ENCODE peak calls at places on chromosomes 16 and 17, in five cellular contexts. One of them, this sample, is unnamed.

GRCh38 chr17:65360961-65361552 is 200.4 kb downstream of the AXIN2 start:
- DNase-seq in tibial nerve: no peak
- DNase-seq in hepatocyte: no peak
- DNase-seq in heart left ventricle: no peak
- DNase-seq in astrocyte of the cerebellum: no peak
- DNase-seq in this sample: no peak

GRCh38 chr17:63429766-63430165 is 16.3 kb downstream of the CYB561 start:
- DNase-seq in tibial nerve: no peak
- DNase-seq in hepatocyte: no peak
- DNase-seq in heart left ventricle: no peak
- DNase-seq in astrocyte of the cerebellum: no peak
- DNase-seq in this sample: no peak

GRCh38 chr17:50147841-50148225 is 2.6 kb downstream of the PPP1R9B start:
- DNase-seq in tibial nerve: no peak
- DNase-seq in hepatocyte: peak
- DNase-seq in heart left ventricle: peak
- DNase-seq in astrocyte of the cerebellum: no peak
- DNase-seq in this sample: peak

GRCh38 chr17:79742589-79742918 is 11.8 kb downstream of the ENPP7 start:
- DNase-seq in tibial nerve: no peak
- DNase-seq in hepatocyte: no peak
- DNase-seq in heart left ventricle: no peak
- DNase-seq in astrocyte of the cerebellum: no peak
- DNase-seq in this sample: no peak

GRCh38 chr17:5705081-5705875 is 121.0 kb upstream of the NLRP1 start:
- DNase-seq in tibial nerve: no peak
- DNase-seq in hepatocyte: no peak
- DNase-seq in heart left ventricle: no peak
- DNase-seq in astrocyte of the cerebellum: no peak
- DNase-seq in this sample: peak

GRCh38 chr16:69651217-69651616 is 75.1 kb downstream of the NQO1 start:
- DNase-seq in tibial nerve: no peak
- DNase-seq in hepatocyte: no peak
- DNase-seq in heart left ventricle: no peak
- DNase-seq in astrocyte of the cerebellum: no peak
- DNase-seq in this sample: no peak

GRCh38 chr17:2138768-2139167 is 83.9 kb downstream of the HIC1 start:
- DNase-seq in tibial nerve: no peak
- DNase-seq in hepatocyte: peak
- DNase-seq in heart left ventricle: no peak
- DNase-seq in astrocyte of the cerebellum: no peak
- DNase-seq in this sample: no peak

GRCh38 chr16:30557950-30558788 is at the start of gene ZNF764:
- DNase-seq in tibial nerve: peak
- DNase-seq in hepatocyte: peak
- DNase-seq in heart left ventricle: peak
- DNase-seq in astrocyte of the cerebellum: peak
- DNase-seq in this sample: peak

GRCh38 chr17:4485676-4486646 is 12.7 kb upstream of the SPNS2 start:
- DNase-seq in tibial nerve: no peak
- DNase-seq in hepatocyte: no peak
- DNase-seq in heart left ventricle: no peak
- DNase-seq in astrocyte of the cerebellum: no peak
- DNase-seq in this sample: no peak

GRCh38 chr17:58046230-58047094 is 36.8 kb upstream of the DYNLL2 start:
- DNase-seq in tibial nerve: no peak
- DNase-seq in hepatocyte: no peak
- DNase-seq in heart left ventricle: no peak
- DNase-seq in astrocyte of the cerebellum: no peak
- DNase-seq in this sample: peak

GRCh38 chr16:50718761-50719400 is 23.0 kb upstream of the CYLD start:
- DNase-seq in tibial nerve: no peak
- DNase-seq in hepatocyte: no peak
- DNase-seq in heart left ventricle: no peak
- DNase-seq in astrocyte of the cerebellum: no peak
- DNase-seq in this sample: no peak

GRCh38 chr16:47774661-47775060 is 313.5 kb downstream of the PHKB start:
- DNase-seq in tibial nerve: no peak
- DNase-seq in hepatocyte: peak
- DNase-seq in heart left ventricle: no peak
- DNase-seq in astrocyte of the cerebellum: no peak
- DNase-seq in this sample: peak

GRCh38 chr16:71547168-71547567 is 20.9 kb downstream of the CHST4 start:
- DNase-seq in tibial nerve: no peak
- DNase-seq in hepatocyte: no peak
- DNase-seq in heart left ventricle: no peak
- DNase-seq in astrocyte of the cerebellum: no peak
- DNase-seq in this sample: no peak

GRCh38 chr16:84049403-84050060 is 6.9 kb upstream of the SLC38A8 start:
- DNase-seq in tibial nerve: no peak
- DNase-seq in hepatocyte: no peak
- DNase-seq in heart left ventricle: no peak
- DNase-seq in astrocyte of the cerebellum: no peak
- DNase-seq in this sample: no peak

GRCh38 chr17:48545022-48545376 is at the start of gene HOXB2:
- DNase-seq in tibial nerve: no peak
- DNase-seq in hepatocyte: no peak
- DNase-seq in heart left ventricle: no peak
- DNase-seq in astrocyte of the cerebellum: no peak
- DNase-seq in this sample: peak

GRCh38 chr16:89110641-89111040 is 17.0 kb downstream of the ACSF3 start:
- DNase-seq in tibial nerve: no peak
- DNase-seq in hepatocyte: no peak
- DNase-seq in heart left ventricle: no peak
- DNase-seq in astrocyte of the cerebellum: no peak
- DNase-seq in this sample: no peak

GRCh38 chr16:10770907-10771306 is 27.3 kb downstream of the NUBP1 start:
- DNase-seq in tibial nerve: no peak
- DNase-seq in hepatocyte: no peak
- DNase-seq in heart left ventricle: no peak
- DNase-seq in astrocyte of the cerebellum: no peak
- DNase-seq in this sample: peak

GRCh38 chr16:10663744-10664143 is 31.0 kb downstream of the TEKT5 start:
- DNase-seq in tibial nerve: no peak
- DNase-seq in hepatocyte: no peak
- DNase-seq in heart left ventricle: no peak
- DNase-seq in astrocyte of the cerebellum: no peak
- DNase-seq in this sample: no peak

GRCh38 chr17:5584383-5584951 is at the start of gene NLRP1:
- DNase-seq in tibial nerve: peak
- DNase-seq in hepatocyte: peak
- DNase-seq in heart left ventricle: peak
- DNase-seq in astrocyte of the cerebellum: peak
- DNase-seq in this sample: peak

GRCh38 chr17:512926-513325 is 160.3 kb upstream of the RPH3AL start:
- DNase-seq in tibial nerve: no peak
- DNase-seq in hepatocyte: no peak
- DNase-seq in heart left ventricle: no peak
- DNase-seq in astrocyte of the cerebellum: no peak
- DNase-seq in this sample: peak

GRCh38 chr17:19313066-19313745 is 49.3 kb downstream of the B9D1 start:
- DNase-seq in tibial nerve: no peak
- DNase-seq in hepatocyte: no peak
- DNase-seq in heart left ventricle: no peak
- DNase-seq in astrocyte of the cerebellum: no peak
- DNase-seq in this sample: no peak

GRCh38 chr17:21025446-21025845 is 17.4 kb downstream of the USP22 start:
- DNase-seq in tibial nerve: no peak
- DNase-seq in hepatocyte: no peak
- DNase-seq in heart left ventricle: no peak
- DNase-seq in astrocyte of the cerebellum: no peak
- DNase-seq in this sample: no peak

GRCh38 chr16:48958681-48959080 is 323.0 kb downstream of the CBLN1 start:
- DNase-seq in tibial nerve: no peak
- DNase-seq in hepatocyte: no peak
- DNase-seq in heart left ventricle: no peak
- DNase-seq in astrocyte of the cerebellum: no peak
- DNase-seq in this sample: no peak

GRCh38 chr17:29557085-29557697 is 9.6 kb downstream of the ABHD15 start:
- DNase-seq in tibial nerve: no peak
- DNase-seq in hepatocyte: peak
- DNase-seq in heart left ventricle: no peak
- DNase-seq in astrocyte of the cerebellum: no peak
- DNase-seq in this sample: peak

GRCh38 chr16:88376053-88376834 is 6.5 kb upstream of the ZNF469 start:
- DNase-seq in tibial nerve: no peak
- DNase-seq in hepatocyte: no peak
- DNase-seq in heart left ventricle: no peak
- DNase-seq in astrocyte of the cerebellum: no peak
- DNase-seq in this sample: no peak

GRCh38 chr16:14613991-14614390 is 16.1 kb downstream of the PARN start:
- DNase-seq in tibial nerve: no peak
- DNase-seq in hepatocyte: no peak
- DNase-seq in heart left ventricle: no peak
- DNase-seq in astrocyte of the cerebellum: no peak
- DNase-seq in this sample: no peak

GRCh38 chr16:3484328-3485096 is 10.8 kb downstream of the C16orf90 start:
- DNase-seq in tibial nerve: no peak
- DNase-seq in hepatocyte: no peak
- DNase-seq in heart left ventricle: no peak
- DNase-seq in astrocyte of the cerebellum: no peak
- DNase-seq in this sample: no peak

GRCh38 chr16:22004321-22004720 is 3.4 kb upstream of the PDZD9 start:
- DNase-seq in tibial nerve: no peak
- DNase-seq in hepatocyte: no peak
- DNase-seq in heart left ventricle: no peak
- DNase-seq in astrocyte of the cerebellum: no peak
- DNase-seq in this sample: no peak

GRCh38 chr17:27429666-27430382 is 26.4 kb upstream of the KSR1 start:
- DNase-seq in tibial nerve: no peak
- DNase-seq in hepatocyte: no peak
- DNase-seq in heart left ventricle: no peak
- DNase-seq in astrocyte of the cerebellum: no peak
- DNase-seq in this sample: no peak

GRCh38 chr17:57567278-57567677 is 177.8 kb downstream of the CCDC182 start:
- DNase-seq in tibial nerve: no peak
- DNase-seq in hepatocyte: no peak
- DNase-seq in heart left ventricle: no peak
- DNase-seq in astrocyte of the cerebellum: no peak
- DNase-seq in this sample: no peak

GRCh38 chr17:57107498-57108101 is 22.6 kb downstream of the AKAP1 start:
- DNase-seq in tibial nerve: no peak
- DNase-seq in hepatocyte: peak
- DNase-seq in heart left ventricle: no peak
- DNase-seq in astrocyte of the cerebellum: no peak
- DNase-seq in this sample: peak

GRCh38 chr17:17487998-17488397 is 8.2 kb downstream of the RASD1 start:
- DNase-seq in tibial nerve: no peak
- DNase-seq in hepatocyte: no peak
- DNase-seq in heart left ventricle: no peak
- DNase-seq in astrocyte of the cerebellum: no peak
- DNase-seq in this sample: no peak

GRCh38 chr17:4584125-4584834 is at the start of gene SMTNL2:
- DNase-seq in tibial nerve: no peak
- DNase-seq in hepatocyte: peak
- DNase-seq in heart left ventricle: no peak
- DNase-seq in astrocyte of the cerebellum: no peak
- DNase-seq in this sample: no peak

DNA sequence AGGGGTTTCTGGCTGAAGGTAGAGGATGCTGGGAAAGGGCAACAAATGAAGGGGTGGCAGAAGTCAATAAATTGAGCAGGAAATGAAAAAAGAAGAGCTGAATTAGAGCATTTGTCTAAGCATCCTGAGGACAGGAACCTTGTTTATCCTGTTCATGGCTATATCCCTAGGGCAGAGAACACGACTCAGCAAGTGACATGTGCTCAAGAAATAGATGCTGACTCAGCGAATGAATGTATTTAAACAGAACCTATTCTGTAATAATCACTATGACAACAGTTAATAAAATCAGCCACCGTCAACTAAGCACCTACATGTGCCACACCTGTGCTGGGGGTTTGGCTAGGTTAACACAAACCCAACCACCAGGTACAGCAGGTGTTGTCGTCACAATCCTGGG is 80.3 kb downstream of the CDK5R1 start:
- DNase-seq in tibial nerve: no peak
- DNase-seq in hepatocyte: no peak
- DNase-seq in heart left ventricle: no peak
- DNase-seq in astrocyte of the cerebellum: no peak
- DNase-seq in this sample: no peak
- TF ChIP-seq CTCF in tibial nerve: no peak
- TF ChIP-seq CTCF in hepatocyte: no peak
- TF ChIP-seq CTCF in heart left ventricle: no peak
- TF ChIP-seq CTCF in astrocyte of the cerebellum: no peak
- TF ChIP-seq CTCF in this sample: no peak

GRCh38 chr16:9095998-9096397 is 4.6 kb downstream of the HAPSTR1 start:
- DNase-seq in tibial nerve: no peak
- DNase-seq in hepatocyte: no peak
- DNase-seq in heart left ventricle: no peak
- DNase-seq in astrocyte of the cerebellum: no peak
- DNase-seq in this sample: no peak
- H3K4me3 ChIP-seq in tibial nerve: no peak
- H3K4me3 ChIP-seq in hepatocyte: no peak
- H3K4me3 ChIP-seq in heart left ventricle: peak
- H3K4me3 ChIP-seq in astrocyte of the cerebellum: peak
- H3K4me3 ChIP-seq in this sample: no peak

GRCh38 chr17:7997186-7997585 is 5.2 kb upstream of the GUCY2D start:
- DNase-seq in tibial nerve: no peak
- DNase-seq in hepatocyte: peak
- DNase-seq in heart left ventricle: peak
- DNase-seq in astrocyte of the cerebellum: no peak
- DNase-seq in this sample: no peak
- TF ChIP-seq CTCF in tibial nerve: no peak
- TF ChIP-seq CTCF in hepatocyte: peak
- TF ChIP-seq CTCF in heart left ventricle: peak
- TF ChIP-seq CTCF in astrocyte of the cerebellum: peak
- TF ChIP-seq CTCF in this sample: peak

GRCh38 chr17:80862978-80863377 is 128.7 kb upstream of the CHMP6 start:
- DNase-seq in tibial nerve: no peak
- DNase-seq in hepatocyte: no peak
- DNase-seq in heart left ventricle: no peak
- DNase-seq in astrocyte of the cerebellum: no peak
- DNase-seq in this sample: no peak

GRCh38 chr17:80860703-80861359 is 130.8 kb upstream of the CHMP6 start:
- DNase-seq in tibial nerve: no peak
- DNase-seq in hepatocyte: no peak
- DNase-seq in heart left ventricle: no peak
- DNase-seq in astrocyte of the cerebellum: no peak
- DNase-seq in this sample: no peak

GRCh38 chr17:80861360-80861861 is 130.2 kb upstream of the CHMP6 start:
- DNase-seq in tibial nerve: no peak
- DNase-seq in hepatocyte: no peak
- DNase-seq in heart left ventricle: no peak
- DNase-seq in astrocyte of the cerebellum: no peak
- DNase-seq in this sample: no peak

GRCh38 chr17:80862341-80862969 is 129.2 kb upstream of the CHMP6 start:
- DNase-seq in tibial nerve: no peak
- DNase-seq in hepatocyte: no peak
- DNase-seq in heart left ventricle: no peak
- DNase-seq in astrocyte of the cerebellum: no peak
- DNase-seq in this sample: no peak

DNA sequence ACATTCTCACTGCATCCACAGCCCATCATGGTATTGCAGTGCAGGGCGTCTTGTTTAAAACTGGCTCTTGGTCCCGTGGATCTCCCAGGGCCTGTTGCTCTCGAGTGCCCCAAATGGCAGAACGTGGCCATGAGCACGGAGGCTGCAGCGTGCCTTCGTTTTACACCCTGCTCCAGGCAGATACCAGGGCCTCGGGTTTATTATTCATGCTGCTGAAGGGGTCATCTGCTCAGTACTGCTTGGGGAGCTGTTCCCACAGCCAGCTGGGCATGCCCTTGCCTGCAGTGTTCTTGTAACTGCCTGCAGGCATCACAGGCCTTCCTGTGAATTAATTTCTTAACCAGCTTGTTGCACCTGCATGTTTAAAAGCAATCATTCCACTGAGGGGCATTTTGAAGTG is 129.7 kb upstream of the CHMP6 start:
- DNase-seq in tibial nerve: no peak
- DNase-seq in hepatocyte: no peak
- DNase-seq in heart left ventricle: no peak
- DNase-seq in astrocyte of the cerebellum: no peak
- DNase-seq in this sample: peak
- H3K4me3 ChIP-seq in tibial nerve: no peak
- H3K4me3 ChIP-seq in hepatocyte: no peak
- H3K4me3 ChIP-seq in heart left ventricle: no peak
- H3K4me3 ChIP-seq in astrocyte of the cerebellum: no peak
- H3K4me3 ChIP-seq in this sample: no peak